ENCODE peak calls at places on chromosome 2, in six cellular contexts. M is K562, V is HepG2, F is HCT116, C is H1, Y is GM12878. W is an unnamed sample.

GRCh38 chr2:120287183-120288015 is 34.7 kb downstream of the RALB start:
- DNase-seq in C (no peak), V (no peak), Y (peak), M (no peak), F (peak), W (peak)

GRCh38 chr2:189411860-189412259 is 29.4 kb upstream of the WDR75 start:
- DNase-seq in Y (no peak), F (no peak), V (no peak), M (no peak), C (no peak), W (no peak)

GRCh38 chr2:240618776-240619175 is 6.5 kb upstream of the GPR35 start:
- DNase-seq in F (no peak), M (no peak), C (no peak), V (no peak), Y (no peak), W (no peak)

GRCh38 chr2:238528953-238529781 is 102.4 kb downstream of the ASB1 start:
- DNase-seq in V (peak), C (no peak), Y (no peak), F (no peak), M (no peak), W (peak)

GRCh38 chr2:9738718-9739496 is 104.4 kb upstream of the TAF1B start:
- DNase-seq in Y (no peak), V (no peak), C (no peak), F (no peak), M (no peak), W (no peak)

GRCh38 chr2:226073496-226073895 is 674.0 kb downstream of the NYAP2 start:
- DNase-seq in V (no peak), M (no peak), C (no peak), F (no peak), Y (no peak), W (no peak)

GRCh38 chr2:201622306-201622705 is 21.0 kb downstream of the TMEM237 start:
- DNase-seq in M (no peak), V (no peak), F (no peak), C (no peak), Y (no peak), W (no peak)

GRCh38 chr2:120312861-120313694 is 32.9 kb upstream of the INHBB start:
- DNase-seq in Y (peak), V (peak), M (peak), C (peak), F (peak), W (peak)

GRCh38 chr2:236755278-236755840 is 185.7 kb downstream of the ACKR3 start:
- DNase-seq in C (no peak), M (no peak), F (no peak), Y (no peak), V (no peak), W (no peak)

GRCh38 chr2:218959761-218960195 is 312 bp downstream of the CDK5R2 start:
- DNase-seq in C (no peak), V (no peak), Y (no peak), M (no peak), F (no peak), W (no peak)

GRCh38 chr2:230356084-230356483 is 29.1 kb downstream of the SP140L start:
- DNase-seq in M (no peak), Y (no peak), V (peak), F (no peak), C (no peak), W (no peak)

GRCh38 chr2:100257939-100258338 is 64.4 kb downstream of the LONRF2 start:
- DNase-seq in M (no peak), C (no peak), Y (no peak), F (no peak), V (no peak), W (no peak)

GRCh38 chr2:235506997-235507615 is 13.3 kb downstream of the AGAP1 start:
- DNase-seq in V (no peak), C (no peak), F (no peak), M (no peak), Y (no peak), W (no peak)

GRCh38 chr2:217166241-217166640 is 306.4 kb upstream of the TNP1 start:
- DNase-seq in Y (peak), M (peak), F (peak), V (peak), C (no peak), W (no peak)

GRCh38 chr2:201872576-201872975 is 66.2 kb downstream of the CDK15 start:
- DNase-seq in M (no peak), V (no peak), Y (no peak), C (no peak), F (no peak), W (no peak)

GRCh38 chr2:229296016-229296415 is 24.9 kb upstream of the PID1 start:
- DNase-seq in Y (no peak), C (no peak), V (no peak), M (no peak), F (no peak), W (no peak)

GRCh38 chr2:127165539-127165935 is 54.6 kb downstream of the CYP27C1 start:
- DNase-seq in M (no peak), V (no peak), C (no peak), F (no peak), Y (no peak), W (no peak)

GRCh38 chr2:224841910-224842309 is 125.7 kb upstream of the CCDC195 start:
- DNase-seq in M (no peak), Y (no peak), V (no peak), F (no peak), C (no peak), W (no peak)

GRCh38 chr2:30628341-30628740 is 178.9 kb downstream of the CAPN13 start:
- DNase-seq in C (no peak), V (no peak), Y (no peak), M (no peak), F (no peak), W (no peak)

GRCh38 chr2:238471-239268 is 25.2 kb downstream of the SH3YL1 start:
- DNase-seq in M (no peak), F (no peak), V (no peak), Y (no peak), C (no peak), W (no peak)

GRCh38 chr2:138090330-138090729 is 126.1 kb downstream of the HNMT start:
- DNase-seq in M (peak), Y (no peak), V (peak), F (peak), C (no peak), W (no peak)

GRCh38 chr2:168246483-168247340 is 683 bp downstream of the STK39 start:
- DNase-seq in F (no peak), C (no peak), V (peak), Y (no peak), M (peak), W (peak)

GRCh38 chr2:161386228-161386627 is 29.9 kb upstream of the TBR1 start:
- DNase-seq in F (no peak), Y (peak), V (no peak), M (no peak), C (no peak), W (no peak)

GRCh38 chr2:15729709-15730544 is 138.3 kb downstream of the DDX1 start:
- DNase-seq in V (no peak), F (no peak), Y (no peak), C (no peak), M (no peak), W (no peak)

GRCh38 chr2:15729001-15729400 is 137.3 kb downstream of the DDX1 start:
- DNase-seq in F (no peak), V (no peak), Y (no peak), M (no peak), C (no peak), W (no peak)

GRCh38 chr2:15731889-15732271 is 140.2 kb downstream of the DDX1 start:
- DNase-seq in Y (no peak), F (no peak), V (no peak), M (no peak), C (no peak), W (no peak)

GRCh38 chr2:15731213-15731888 is 139.7 kb downstream of the DDX1 start:
- DNase-seq in V (no peak), Y (no peak), C (no peak), M (no peak), F (no peak), W (no peak)

DNA sequence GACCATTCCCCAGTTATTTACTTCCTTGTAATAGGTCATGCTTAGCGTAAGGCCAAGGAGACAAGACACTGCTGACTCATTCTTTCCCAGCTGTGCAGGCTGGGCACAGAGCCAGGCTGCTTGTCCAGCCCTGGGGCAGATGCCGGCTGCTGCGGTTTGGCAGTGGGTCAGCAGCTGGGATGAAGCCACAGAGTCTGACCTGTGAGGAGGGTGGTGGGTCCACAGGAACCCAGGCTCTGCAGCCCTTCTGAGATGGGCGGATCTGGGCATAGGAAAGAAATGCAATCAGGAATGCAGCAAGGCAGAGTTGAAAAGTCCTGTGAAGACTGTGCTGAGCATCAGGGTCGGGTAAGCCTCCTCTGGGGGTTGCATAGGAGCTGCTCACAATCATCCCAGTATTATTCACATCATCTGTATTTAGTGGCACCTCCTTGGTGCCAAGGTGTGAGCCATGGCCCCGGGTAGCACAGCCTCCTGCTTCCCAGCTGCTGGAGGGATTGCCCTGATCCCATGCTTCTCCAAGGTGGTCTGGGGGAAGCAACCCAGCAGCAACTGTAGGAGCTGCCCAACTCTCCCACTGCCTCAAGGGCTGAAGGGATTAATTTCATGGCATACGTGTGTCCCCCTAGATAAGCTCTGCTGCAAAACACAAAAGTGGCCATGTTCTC is 139.0 kb downstream of the DDX1 start:
- DNase-seq in C (no peak), M (peak), Y (peak), F (peak), V (peak), W (peak)
- TF ChIP-seq JUND in C (no peak), M (peak), Y (no peak), F (peak), V (peak), W (no peak)

DNA sequence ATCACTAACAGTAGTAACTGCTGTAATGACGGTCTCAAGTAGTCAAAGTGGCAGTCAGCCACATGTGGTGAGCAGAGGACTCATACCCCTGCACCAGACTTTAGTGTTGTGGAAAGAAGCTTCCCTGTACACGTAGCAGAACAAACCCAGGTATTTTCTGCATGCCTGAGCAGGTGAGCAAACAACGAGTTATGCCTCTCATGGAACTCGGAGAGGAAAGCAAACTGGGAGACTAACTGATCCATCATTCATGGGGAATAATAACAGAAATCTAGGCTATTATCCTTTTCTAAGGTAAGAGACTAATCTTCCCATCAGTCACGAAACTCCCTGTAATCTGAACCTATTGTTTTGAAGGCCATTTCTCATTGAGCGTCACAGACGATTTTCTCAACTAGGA is 1495.2 kb upstream of the NXPH2 start:
- DNase-seq in M (no peak), V (no peak), Y (no peak), C (no peak), F (no peak), W (peak)
- TF ChIP-seq JUND in M (no peak), V (no peak), Y (no peak), C (no peak), F (no peak), W (no peak)

DNA sequence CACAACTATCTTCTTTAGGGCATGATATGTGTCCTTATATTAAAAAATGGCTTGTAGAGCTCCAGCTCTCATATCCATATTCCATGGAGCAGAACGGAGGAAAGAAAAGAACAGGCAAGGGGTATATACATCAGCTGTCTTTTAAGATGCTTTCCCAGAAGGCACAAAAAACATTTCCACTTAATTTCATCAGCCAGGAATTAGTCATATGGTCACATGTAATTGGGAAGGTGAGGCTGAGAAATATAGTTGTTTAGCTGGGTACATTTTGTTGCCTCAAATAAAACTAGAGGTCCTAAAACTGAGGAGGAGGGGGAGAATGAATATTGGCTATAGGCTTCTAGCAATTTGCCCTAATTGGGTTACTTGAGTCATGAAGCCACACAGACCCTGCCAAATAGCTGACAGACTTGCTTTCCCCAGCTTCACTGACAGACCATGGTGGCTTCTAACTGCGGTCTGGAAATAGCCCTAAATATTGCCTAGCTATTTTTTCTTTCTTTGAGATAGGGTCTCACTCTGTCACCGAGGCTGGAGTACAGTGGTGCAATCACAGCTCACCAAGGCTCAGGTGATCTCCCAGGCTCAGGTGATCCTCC is 20.0 kb downstream of the MAIP1 start:
- DNase-seq in C (no peak), V (no peak), Y (no peak), F (peak), M (no peak), W (no peak)
- TF ChIP-seq JUND in C (no peak), V (no peak), Y (no peak), F (peak), M (peak), W (no peak)

GRCh38 chr2:173016451-173016850 is 59.2 kb upstream of the MAP3K20 start:
- DNase-seq in Y (no peak), C (no peak), M (no peak), F (no peak), V (no peak), W (no peak)

GRCh38 chr2:173017657-173018420 is 57.8 kb upstream of the MAP3K20 start:
- DNase-seq in V (no peak), M (no peak), C (no peak), F (no peak), Y (no peak), W (no peak)

GRCh38 chr2:173023718-173024117 is 51.9 kb upstream of the MAP3K20 start:
- DNase-seq in Y (no peak), C (no peak), F (no peak), M (no peak), V (no peak), W (no peak)

GRCh38 chr2:173027181-173028128 is 48.2 kb upstream of the MAP3K20 start:
- DNase-seq in Y (peak), F (peak), C (peak), M (peak), V (peak), W (peak)

DNA sequence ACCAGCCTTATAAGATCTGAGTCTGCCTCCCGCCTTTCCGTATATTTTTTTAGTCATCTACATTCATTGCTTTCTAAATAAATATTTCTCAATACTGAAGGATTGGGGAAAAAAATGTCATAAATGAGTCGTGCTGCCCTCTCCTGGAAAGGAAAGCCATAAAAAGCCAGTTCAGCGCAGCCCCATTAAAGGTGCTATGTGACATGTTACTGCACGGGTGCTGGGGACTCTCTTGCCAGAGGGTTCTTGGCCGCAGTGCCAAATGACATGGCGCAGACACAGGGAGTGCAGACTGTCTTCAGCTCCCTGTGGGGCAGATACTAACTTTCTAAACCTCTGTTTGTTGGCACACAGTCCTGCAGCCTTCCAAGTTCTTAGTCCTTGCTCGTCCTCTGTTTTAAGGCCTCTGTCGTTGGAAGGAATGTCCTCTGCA is 53.7 kb upstream of the MAP3K20 start:
- DNase-seq in Y (no peak), F (no peak), V (peak), M (no peak), C (no peak), W (peak)
- TF ChIP-seq JUND in Y (no peak), F (no peak), V (no peak), M (no peak), C (no peak), W (no peak)

GRCh38 chr2:231662811-231663457 is 45.4 kb upstream of the PTMA start:
- DNase-seq in M (no peak), C (no peak), Y (no peak), V (no peak), F (no peak), W (no peak)
- TF ChIP-seq JUND in M (no peak), C (no peak), Y (no peak), V (no peak), F (no peak), W (no peak)

GRCh38 chr2:28606986-28607441 is 111.2 kb downstream of the PLB1 start:
- DNase-seq in Y (no peak), C (no peak), F (no peak), M (no peak), V (no peak), W (no peak)

GRCh38 chr2:28604284-28604843 is 108.5 kb downstream of the PLB1 start:
- DNase-seq in V (no peak), F (no peak), C (no peak), Y (no peak), M (no peak), W (no peak)

GRCh38 chr2:28608829-28609400 is 113.1 kb downstream of the PLB1 start:
- DNase-seq in F (no peak), Y (no peak), M (no peak), C (no peak), V (no peak), W (no peak)

GRCh38 chr2:28610583-28611201 is 114.8 kb downstream of the PLB1 start:
- DNase-seq in Y (no peak), M (peak), F (peak), V (peak), C (no peak), W (no peak)

GRCh38 chr2:28608061-28608828 is 112.4 kb downstream of the PLB1 start:
- DNase-seq in C (no peak), V (no peak), M (no peak), F (no peak), Y (no peak), W (no peak)
- TF ChIP-seq JUND in C (no peak), V (no peak), M (no peak), F (no peak), Y (no peak), W (no peak)

DNA sequence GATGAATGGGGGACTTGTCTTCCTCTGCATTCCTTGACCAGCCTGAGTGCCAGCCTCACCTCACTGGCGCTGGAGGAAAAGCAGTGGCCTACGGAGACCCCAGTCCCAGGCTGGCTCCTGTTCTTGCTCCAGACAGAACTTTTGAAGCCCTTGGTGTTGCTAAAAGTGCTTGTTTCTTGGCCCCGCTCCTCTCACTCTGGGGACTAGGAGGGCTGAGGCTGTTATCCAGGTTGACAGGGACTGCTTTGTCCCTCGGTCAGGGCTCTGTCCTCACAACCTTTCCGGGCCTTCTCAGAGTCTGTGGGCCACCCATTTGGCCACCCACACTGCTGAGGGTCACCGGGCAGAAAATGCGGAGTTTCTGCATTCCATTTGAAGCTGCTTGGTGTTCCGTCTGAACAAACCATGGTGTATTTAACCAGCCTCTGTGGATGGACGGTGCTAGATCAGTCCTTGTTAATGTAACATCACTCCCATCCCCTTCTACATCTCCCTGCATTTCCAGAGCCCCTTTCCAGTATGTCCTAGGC is 25.6 kb downstream of the B3GNT7 start:
- DNase-seq in Y (no peak), V (no peak), M (no peak), F (no peak), C (no peak), W (peak)
- TF ChIP-seq JUND in Y (no peak), V (no peak), M (no peak), F (no peak), C (no peak), W (no peak)

GRCh38 chr2:12930382-12930781 is 213.6 kb downstream of the TRIB2 start:
- DNase-seq in M (no peak), C (no peak), V (no peak), Y (no peak), F (no peak), W (no peak)

GRCh38 chr2:12934181-12934756 is 217.5 kb downstream of the TRIB2 start:
- DNase-seq in V (no peak), F (no peak), M (no peak), Y (no peak), C (no peak), W (no peak)

GRCh38 chr2:12929806-12930205 is 213.1 kb downstream of the TRIB2 start:
- DNase-seq in Y (no peak), V (no peak), C (no peak), F (no peak), M (no peak), W (no peak)

GRCh38 chr2:12931211-12931844 is 214.6 kb downstream of the TRIB2 start:
- DNase-seq in F (peak), V (peak), Y (no peak), C (no peak), M (peak), W (peak)

GRCh38 chr2:12932192-12932591 is 215.5 kb downstream of the TRIB2 start:
- DNase-seq in C (no peak), F (no peak), V (no peak), Y (no peak), M (no peak), W (no peak)
- TF ChIP-seq JUND in C (no peak), F (no peak), V (no peak), Y (no peak), M (no peak), W (no peak)

GRCh38 chr2:180366481-180366880 is 359.4 kb upstream of the CWC22 start:
- DNase-seq in C (no peak), M (no peak), V (no peak), Y (no peak), F (no peak), W (no peak)

GRCh38 chr2:180364719-180365118 is 357.6 kb upstream of the CWC22 start:
- DNase-seq in C (no peak), M (no peak), Y (no peak), F (no peak), V (no peak), W (no peak)

GRCh38 chr2:180370476-180371205 is 363.5 kb upstream of the CWC22 start:
- DNase-seq in F (no peak), M (no peak), C (no peak), V (no peak), Y (no peak), W (no peak)

GRCh38 chr2:180367831-180368230 is 360.7 kb upstream of the CWC22 start:
- DNase-seq in C (no peak), V (no peak), Y (no peak), F (no peak), M (no peak), W (no peak)
- TF ChIP-seq JUND in C (no peak), V (no peak), Y (no peak), F (no peak), M (no peak), W (no peak)

W was measured in T47D.